ENCODE peak calls at places on chromosome 11, in seven cellular contexts. One of them, this sample, is unnamed.

GRCh38 chr11:131909426-131910200 is 539.2 kb downstream of the NTM start:
- DNase-seq in adrenal gland: no peak
- DNase-seq in ovary: no peak
- DNase-seq in H54: no peak
- DNase-seq in Peyer's patch: no peak
- DNase-seq in NB4: no peak
- DNase-seq in tibial nerve: no peak
- DNase-seq in this sample: no peak

GRCh38 chr11:589798-590197 is 13.5 kb downstream of the PHRF1 start:
- DNase-seq in adrenal gland: no peak
- DNase-seq in ovary: no peak
- DNase-seq in H54: no peak
- DNase-seq in Peyer's patch: no peak
- DNase-seq in NB4: no peak
- DNase-seq in tibial nerve: no peak
- DNase-seq in this sample: no peak

GRCh38 chr11:9533736-9534473 is 39.6 kb upstream of the WEE1 start:
- DNase-seq in adrenal gland: no peak
- DNase-seq in ovary: no peak
- DNase-seq in H54: no peak
- DNase-seq in Peyer's patch: no peak
- DNase-seq in NB4: no peak
- DNase-seq in tibial nerve: no peak
- DNase-seq in this sample: no peak

GRCh38 chr11:119832536-119832935 is 103.5 kb upstream of the NECTIN1 start:
- DNase-seq in adrenal gland: peak
- DNase-seq in ovary: peak
- DNase-seq in H54: no peak
- DNase-seq in Peyer's patch: peak
- DNase-seq in NB4: no peak
- DNase-seq in tibial nerve: no peak
- DNase-seq in this sample: no peak

GRCh38 chr11:100918551-100919500 is 210.8 kb downstream of the PGR start:
- DNase-seq in adrenal gland: no peak
- DNase-seq in ovary: no peak
- DNase-seq in H54: no peak
- DNase-seq in Peyer's patch: no peak
- DNase-seq in NB4: no peak
- DNase-seq in tibial nerve: no peak
- DNase-seq in this sample: no peak

GRCh38 chr11:84628871-84629625 is 998.1 kb downstream of the DLG2 start:
- DNase-seq in adrenal gland: no peak
- DNase-seq in ovary: no peak
- DNase-seq in H54: no peak
- DNase-seq in Peyer's patch: no peak
- DNase-seq in NB4: no peak
- DNase-seq in tibial nerve: no peak
- DNase-seq in this sample: no peak

GRCh38 chr11:116169776-116170175 is 603.0 kb downstream of the BUD13 start:
- DNase-seq in adrenal gland: no peak
- DNase-seq in ovary: no peak
- DNase-seq in H54: no peak
- DNase-seq in Peyer's patch: no peak
- DNase-seq in NB4: no peak
- DNase-seq in tibial nerve: no peak
- DNase-seq in this sample: peak

GRCh38 chr11:23897453-23898289 is 599.2 kb upstream of the LUZP2 start:
- DNase-seq in adrenal gland: no peak
- DNase-seq in ovary: no peak
- DNase-seq in H54: no peak
- DNase-seq in Peyer's patch: no peak
- DNase-seq in NB4: no peak
- DNase-seq in tibial nerve: no peak
- DNase-seq in this sample: no peak

GRCh38 chr11:117443269-117444186 is 115.9 kb downstream of the CEP164 start:
- DNase-seq in adrenal gland: peak
- DNase-seq in ovary: peak
- DNase-seq in H54: peak
- DNase-seq in Peyer's patch: peak
- DNase-seq in NB4: peak
- DNase-seq in tibial nerve: no peak
- DNase-seq in this sample: no peak

GRCh38 chr11:122154227-122154626 is 38.2 kb upstream of the BLID start:
- DNase-seq in adrenal gland: no peak
- DNase-seq in ovary: no peak
- DNase-seq in H54: no peak
- DNase-seq in Peyer's patch: no peak
- DNase-seq in NB4: no peak
- DNase-seq in tibial nerve: no peak
- DNase-seq in this sample: no peak

GRCh38 chr11:134236834-134237556 is 12.5 kb downstream of the VPS26B start:
- DNase-seq in adrenal gland: peak
- DNase-seq in ovary: no peak
- DNase-seq in H54: no peak
- DNase-seq in Peyer's patch: no peak
- DNase-seq in NB4: no peak
- DNase-seq in tibial nerve: no peak
- DNase-seq in this sample: no peak

GRCh38 chr11:126426126-126426525 is 70.6 kb downstream of the ST3GAL4 start:
- DNase-seq in adrenal gland: no peak
- DNase-seq in ovary: no peak
- DNase-seq in H54: no peak
- DNase-seq in Peyer's patch: no peak
- DNase-seq in NB4: no peak
- DNase-seq in tibial nerve: no peak
- DNase-seq in this sample: no peak

GRCh38 chr11:117595440-117595839 is 201.6 kb downstream of the DSCAML1 start:
- DNase-seq in adrenal gland: no peak
- DNase-seq in ovary: no peak
- DNase-seq in H54: no peak
- DNase-seq in Peyer's patch: no peak
- DNase-seq in NB4: no peak
- DNase-seq in tibial nerve: no peak
- DNase-seq in this sample: no peak

GRCh38 chr11:71251159-71251721 is 1.1 kb downstream of the SHANK2 start:
- DNase-seq in adrenal gland: no peak
- DNase-seq in ovary: no peak
- DNase-seq in H54: no peak
- DNase-seq in Peyer's patch: no peak
- DNase-seq in NB4: no peak
- DNase-seq in tibial nerve: no peak
- DNase-seq in this sample: peak

GRCh38 chr11:43686207-43686606 is 5.7 kb downstream of the HSD17B12 start:
- DNase-seq in adrenal gland: no peak
- DNase-seq in ovary: no peak
- DNase-seq in H54: no peak
- DNase-seq in Peyer's patch: no peak
- DNase-seq in NB4: no peak
- DNase-seq in tibial nerve: no peak
- DNase-seq in this sample: no peak

GRCh38 chr11:45803981-45804805 is 756 bp upstream of the SLC35C1 start:
- DNase-seq in adrenal gland: peak
- DNase-seq in ovary: peak
- DNase-seq in H54: peak
- DNase-seq in Peyer's patch: peak
- DNase-seq in NB4: peak
- DNase-seq in tibial nerve: peak
- DNase-seq in this sample: peak

GRCh38 chr11:34508514-34508913 is 5.1 kb downstream of the ELF5 start:
- DNase-seq in adrenal gland: no peak
- DNase-seq in ovary: no peak
- DNase-seq in H54: no peak
- DNase-seq in Peyer's patch: no peak
- DNase-seq in NB4: no peak
- DNase-seq in tibial nerve: no peak
- DNase-seq in this sample: no peak

GRCh38 chr11:72243567-72244316 is at the start of gene PHOX2A:
- DNase-seq in adrenal gland: no peak
- DNase-seq in ovary: no peak
- DNase-seq in H54: no peak
- DNase-seq in Peyer's patch: no peak
- DNase-seq in NB4: no peak
- DNase-seq in tibial nerve: no peak
- DNase-seq in this sample: no peak

DNA sequence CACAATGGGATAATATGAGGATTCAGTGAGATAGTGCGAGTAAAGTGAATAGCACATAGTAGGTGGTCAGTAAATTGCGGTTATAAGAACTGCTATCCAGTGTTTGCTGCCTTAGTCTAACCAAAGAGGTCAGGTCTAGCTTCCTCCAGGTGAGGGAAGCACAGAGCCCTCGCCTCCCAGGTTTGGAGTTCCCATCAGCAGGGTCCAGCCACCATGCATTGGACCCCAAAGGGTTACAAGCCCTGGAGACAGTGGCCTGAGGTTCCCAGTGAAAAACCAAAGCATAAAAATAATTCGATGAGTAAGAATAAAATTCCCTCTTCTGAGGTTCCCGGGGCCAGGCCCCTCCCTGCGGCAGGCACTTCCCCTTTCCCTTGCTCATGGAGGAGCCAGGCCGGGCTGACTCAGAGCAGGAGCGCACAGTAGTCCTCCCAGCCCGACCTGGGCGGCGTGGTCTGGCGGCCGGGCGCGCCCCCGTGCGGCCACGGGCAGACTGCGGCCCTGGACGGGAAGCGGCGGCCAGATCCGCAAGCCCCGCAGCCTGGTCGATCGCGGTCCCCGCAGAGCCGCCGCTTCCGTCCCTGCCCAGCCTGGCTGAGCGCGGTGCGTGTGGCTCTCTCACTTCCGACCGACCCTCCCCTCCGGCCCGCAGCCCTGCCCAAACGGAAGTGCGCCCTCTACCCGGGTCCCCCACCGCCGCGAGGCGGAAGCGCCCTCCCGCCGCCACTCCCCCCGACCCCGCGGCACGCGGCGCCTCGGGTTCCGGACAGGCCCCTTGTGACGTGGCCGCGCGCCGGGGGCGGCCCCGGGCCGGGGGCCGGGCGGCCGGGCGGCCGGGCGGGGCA is at the start of gene SLC39A13:
- DNase-seq in adrenal gland: peak
- DNase-seq in ovary: peak
- DNase-seq in H54: peak
- DNase-seq in Peyer's patch: peak
- DNase-seq in NB4: peak
- DNase-seq in tibial nerve: peak
- DNase-seq in this sample: peak
- TF ChIP-seq POLR2A in adrenal gland: peak
- TF ChIP-seq POLR2A in ovary: peak
- TF ChIP-seq POLR2A in H54: peak
- TF ChIP-seq POLR2A in Peyer's patch: peak
- TF ChIP-seq POLR2A in NB4: no peak
- TF ChIP-seq POLR2A in tibial nerve: peak
- TF ChIP-seq POLR2A in this sample: no peak

GRCh38 chr11:114163231-114163631 is 103.7 kb downstream of the ZBTB16 start:
- DNase-seq in adrenal gland: peak
- DNase-seq in ovary: no peak
- DNase-seq in H54: no peak
- DNase-seq in Peyer's patch: no peak
- DNase-seq in NB4: no peak
- DNase-seq in tibial nerve: no peak
- DNase-seq in this sample: no peak

GRCh38 chr11:114164546-114164945 is 105.0 kb downstream of the ZBTB16 start:
- DNase-seq in adrenal gland: peak
- DNase-seq in ovary: no peak
- DNase-seq in H54: no peak
- DNase-seq in Peyer's patch: no peak
- DNase-seq in NB4: no peak
- DNase-seq in tibial nerve: no peak
- DNase-seq in this sample: no peak

GRCh38 chr11:114161486-114162250 is 102.2 kb downstream of the ZBTB16 start:
- DNase-seq in adrenal gland: peak
- DNase-seq in ovary: no peak
- DNase-seq in H54: no peak
- DNase-seq in Peyer's patch: no peak
- DNase-seq in NB4: no peak
- DNase-seq in tibial nerve: no peak
- DNase-seq in this sample: no peak

GRCh38 chr11:114163830-114164401 is 104.4 kb downstream of the ZBTB16 start:
- DNase-seq in adrenal gland: no peak
- DNase-seq in ovary: no peak
- DNase-seq in H54: no peak
- DNase-seq in Peyer's patch: no peak
- DNase-seq in NB4: peak
- DNase-seq in tibial nerve: no peak
- DNase-seq in this sample: no peak

GRCh38 chr11:114162719-114163123 is 103.2 kb downstream of the ZBTB16 start:
- DNase-seq in adrenal gland: peak
- DNase-seq in ovary: peak
- DNase-seq in H54: peak
- DNase-seq in Peyer's patch: peak
- DNase-seq in NB4: no peak
- DNase-seq in tibial nerve: peak
- DNase-seq in this sample: peak
- TF ChIP-seq POLR2A in adrenal gland: peak
- TF ChIP-seq POLR2A in ovary: no peak
- TF ChIP-seq POLR2A in H54: no peak
- TF ChIP-seq POLR2A in Peyer's patch: no peak
- TF ChIP-seq POLR2A in NB4: no peak
- TF ChIP-seq POLR2A in tibial nerve: peak
- TF ChIP-seq POLR2A in this sample: peak

GRCh38 chr11:18046116-18046777 is at the start of gene TPH1:
- DNase-seq in adrenal gland: peak
- DNase-seq in ovary: peak
- DNase-seq in H54: no peak
- DNase-seq in Peyer's patch: peak
- DNase-seq in NB4: no peak
- DNase-seq in tibial nerve: no peak
- DNase-seq in this sample: no peak
- TF ChIP-seq POLR2A in adrenal gland: no peak
- TF ChIP-seq POLR2A in ovary: no peak
- TF ChIP-seq POLR2A in H54: no peak
- TF ChIP-seq POLR2A in Peyer's patch: no peak
- TF ChIP-seq POLR2A in NB4: no peak
- TF ChIP-seq POLR2A in tibial nerve: no peak
- TF ChIP-seq POLR2A in this sample: no peak

DNA sequence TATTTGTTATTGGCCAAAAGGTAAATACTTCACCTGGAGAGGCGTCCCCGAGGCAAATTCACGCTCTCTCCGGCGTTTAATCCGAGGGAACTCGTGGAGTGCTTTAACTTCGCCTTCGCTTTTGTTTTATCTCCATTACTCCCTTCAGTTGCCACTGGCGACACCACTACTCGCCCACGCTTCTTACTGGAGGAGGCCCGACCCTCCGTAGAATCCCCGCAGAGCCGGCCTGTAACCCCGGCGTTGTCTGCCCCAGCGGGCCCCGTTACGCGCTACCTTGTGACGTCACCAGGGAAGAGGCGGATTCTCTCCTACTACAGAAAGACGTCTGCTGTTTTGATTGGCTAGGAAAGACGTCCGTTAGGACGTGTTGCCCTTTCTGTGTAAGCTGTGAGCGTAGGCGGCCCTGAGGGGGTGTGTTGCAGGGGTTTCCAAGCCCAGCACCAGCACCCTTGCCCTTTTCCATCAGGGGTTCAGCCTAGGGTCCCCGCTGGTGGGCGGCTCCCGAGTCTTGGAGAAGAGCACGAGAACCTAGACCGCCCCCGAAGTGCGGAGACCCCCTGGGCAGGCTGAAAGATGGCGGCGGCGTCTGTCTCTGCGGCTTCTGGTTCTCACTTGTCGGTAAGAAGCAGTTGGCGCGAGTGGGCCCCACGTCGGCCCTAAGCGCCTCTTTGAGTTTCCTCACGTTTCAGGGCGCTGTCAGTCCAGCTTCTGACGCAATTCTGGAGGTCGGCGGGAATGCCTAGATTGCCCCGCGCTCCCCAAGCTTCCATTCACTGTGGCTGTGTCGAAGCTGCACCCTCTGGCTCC is at the start of gene CEP57:
- DNase-seq in adrenal gland: peak
- DNase-seq in ovary: peak
- DNase-seq in H54: peak
- DNase-seq in Peyer's patch: peak
- DNase-seq in NB4: peak
- DNase-seq in tibial nerve: peak
- DNase-seq in this sample: peak
- TF ChIP-seq POLR2A in adrenal gland: peak
- TF ChIP-seq POLR2A in ovary: peak
- TF ChIP-seq POLR2A in H54: peak
- TF ChIP-seq POLR2A in Peyer's patch: peak
- TF ChIP-seq POLR2A in NB4: peak
- TF ChIP-seq POLR2A in tibial nerve: peak
- TF ChIP-seq POLR2A in this sample: peak

This sample was measured in vagina.